ENCODE peak calls at places on chromosomes 3 and 15, in four cellular contexts. D, M, S and I are unnamed samples.

GRCh38 chr3:33152363-33153360 is 38.8 kb downstream of the CRTAP start:
- DNase-seq in D (no peak), M (no peak), S (no peak), I (no peak)

GRCh38 chr15:94238539-94239118 is 7.3 kb downstream of the MCTP2 start:
- DNase-seq in D (no peak), M (no peak), S (no peak), I (no peak)

GRCh38 chr3:40623567-40623966 is 98.8 kb downstream of the ZNF621 start:
- DNase-seq in D (no peak), M (no peak), S (no peak), I (no peak)

GRCh38 chr15:81536296-81536695 is 162.3 kb upstream of the TMC3 start:
- DNase-seq in D (no peak), M (no peak), S (no peak), I (no peak)

GRCh38 chr3:45792036-45792435 is 4.3 kb downstream of the SLC6A20 start:
- DNase-seq in D (no peak), M (no peak), S (no peak), I (no peak)

GRCh38 chr3:171541181-171541580 is 81.0 kb upstream of the TNIK start:
- DNase-seq in D (no peak), M (no peak), S (no peak), I (no peak)

GRCh38 chr15:94403246-94403824 is 172.0 kb downstream of the MCTP2 start:
- DNase-seq in D (no peak), M (no peak), S (no peak), I (no peak)

GRCh38 chr15:62873203-62873602 is 169.3 kb upstream of the TPM1 start:
- DNase-seq in D (peak; percentile 37), M (no peak), S (no peak), I (no peak)

GRCh38 chr15:41983221-41983620 is 10.9 kb upstream of the EHD4 start:
- DNase-seq in D (no peak), M (no peak), S (no peak), I (no peak)

GRCh38 chr15:84873997-84874396 is 10.5 kb upstream of the SLC28A1 start:
- DNase-seq in D (no peak), M (no peak), S (no peak), I (no peak)

GRCh38 chr3:140103986-140104645 is 169.1 kb downstream of the CLSTN2 start:
- DNase-seq in D (no peak), M (peak; percentile 32), S (no peak), I (no peak)

GRCh38 chr15:42094512-42094963 is at the start of gene PLA2G4D:
- DNase-seq in D (no peak), M (peak; percentile 61), S (peak; percentile 56), I (no peak)

GRCh38 chr3:9747267-9747666 is 2.5 kb upstream of the OGG1 start:
- DNase-seq in D (no peak), M (no peak), S (no peak), I (no peak)

GRCh38 chr3:45038096-45038455 is 12.0 kb downstream of the CLEC3B start:
- DNase-seq in D (no peak), M (no peak), S (no peak), I (no peak)

GRCh38 chr15:57201578-57201977 is 174.7 kb upstream of the CGNL1 start:
- DNase-seq in D (no peak), M (no peak), S (no peak), I (no peak)

GRCh38 chr3:111808439-111808838 is 50.6 kb upstream of the PHLDB2 start:
- DNase-seq in D (no peak), M (no peak), S (no peak), I (peak; percentile 63)

GRCh38 chr3:153145454-153145853 is 16.6 kb upstream of the RAP2B start:
- DNase-seq in D (no peak), M (no peak), S (no peak), I (no peak)

GRCh38 chr3:127831723-127832172 is 9.4 kb upstream of the MGLL start:
- DNase-seq in D (peak; percentile 82), M (peak; percentile 50), S (peak; percentile 65), I (peak; percentile 65)

GRCh38 chr3:99755831-99756230 is 61.8 kb upstream of the CMSS1 start:
- DNase-seq in D (no peak), M (no peak), S (no peak), I (no peak)

GRCh38 chr3:127534161-127534451 is 56.4 kb downstream of the TPRA1 start:
- DNase-seq in D (no peak), M (no peak), S (no peak), I (no peak)

GRCh38 chr15:84816694-84817460 is at the start of gene ALPK3:
- DNase-seq in D (peak; percentile 85), M (peak; percentile 83), S (peak; percentile 77), I (peak; percentile 54)

GRCh38 chr3:172840913-172841312 is 90.4 kb downstream of the ECT2 start:
- DNase-seq in D (no peak), M (no peak), S (no peak), I (no peak)

GRCh38 chr3:46695177-46695961 is 1.9 kb upstream of the ALS2CL start:
- DNase-seq in D (peak; percentile 78), M (peak; percentile 85), S (peak; percentile 84), I (peak; percentile 41)

GRCh38 chr3:186340211-186340610 is 21.8 kb downstream of the DGKG start:
- DNase-seq in D (no peak), M (no peak), S (no peak), I (no peak)

GRCh38 chr3:49346797-49347251 is 7.0 kb upstream of the USP4 start:
- DNase-seq in D (no peak), M (no peak), S (no peak), I (no peak)

GRCh38 chr3:149815318-149815717 is 2.3 kb downstream of the RNF13 start:
- DNase-seq in D (no peak), M (no peak), S (no peak), I (no peak)

GRCh38 chr3:81300324-81300927 is 461.0 kb downstream of the GBE1 start:
- DNase-seq in D (no peak), M (no peak), S (no peak), I (no peak)

GRCh38 chr3:66712210-66712609 is 211.4 kb upstream of the LRIG1 start:
- DNase-seq in D (no peak), M (no peak), S (no peak), I (no peak)

GRCh38 chr3:171862993-171863521 is 19.9 kb downstream of the TMEM212 start:
- DNase-seq in D (no peak), M (no peak), S (no peak), I (peak; percentile 57)

DNA sequence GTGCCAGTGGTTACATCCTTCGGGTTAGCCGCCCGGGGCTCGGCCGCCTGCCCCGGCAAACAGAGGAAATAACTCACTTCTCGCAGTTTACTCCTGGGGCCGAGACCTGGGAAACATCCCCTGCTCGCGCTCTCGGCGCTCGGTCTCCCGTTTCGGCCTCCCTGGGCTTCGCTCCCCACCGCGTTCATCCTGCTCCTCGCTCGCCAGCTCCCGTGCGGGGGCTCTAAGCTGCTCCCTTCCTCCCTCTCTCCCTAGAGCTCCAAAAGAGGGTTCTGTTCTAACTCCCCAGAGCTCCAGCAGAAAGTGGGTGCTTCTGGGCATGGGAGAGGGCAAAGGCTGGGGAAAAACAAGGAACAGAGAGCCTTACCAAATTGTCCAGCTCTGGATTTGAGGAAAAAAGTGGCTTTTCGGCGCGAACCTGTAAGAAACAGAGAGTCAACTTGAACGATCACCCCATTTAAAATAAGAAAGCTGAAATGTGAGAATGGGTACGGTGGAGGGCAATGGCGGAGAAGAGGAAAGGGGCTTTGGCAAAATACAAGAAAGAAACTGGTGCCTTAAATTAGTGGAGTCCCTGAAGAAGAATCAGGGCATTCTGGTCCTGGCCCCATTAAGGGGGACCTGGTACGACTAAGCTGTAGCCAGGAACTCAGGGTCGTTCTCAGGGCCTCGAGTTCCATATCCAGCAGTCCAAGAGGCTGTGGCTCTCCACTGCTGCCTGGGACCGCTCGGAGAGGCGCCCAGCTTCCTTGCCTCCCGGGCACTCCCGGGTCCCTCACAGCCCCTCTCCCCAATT is 5.0 kb downstream of the MEIS2 start:
- DNase-seq in D (peak; percentile 83), M (peak; percentile 78), S (peak; percentile 92), I (no peak)
- H3K79me2 ChIP-seq in D (no peaks in the 10 kb centered on the region), M (no peaks in the 10 kb centered on the region), S (no peaks in the 10 kb centered on the region), I (peaks cover 18% of the 10 kb centered on the region)

GRCh38 chr15:68986292-68986691 is 28.2 kb upstream of the NOX5 start:
- DNase-seq in D (no peak), M (no peak), S (no peak), I (no peak)

GRCh38 chr15:68989876-68990754 is 24.4 kb upstream of the NOX5 start:
- DNase-seq in D (no peak), M (no peak), S (no peak), I (no peak)

GRCh38 chr15:68984589-68984988 is 29.9 kb upstream of the NOX5 start:
- DNase-seq in D (no peak), M (no peak), S (no peak), I (no peak)

GRCh38 chr15:68985361-68985891 is 29.1 kb upstream of the NOX5 start:
- DNase-seq in D (no peak), M (no peak), S (no peak), I (no peak)

DNA sequence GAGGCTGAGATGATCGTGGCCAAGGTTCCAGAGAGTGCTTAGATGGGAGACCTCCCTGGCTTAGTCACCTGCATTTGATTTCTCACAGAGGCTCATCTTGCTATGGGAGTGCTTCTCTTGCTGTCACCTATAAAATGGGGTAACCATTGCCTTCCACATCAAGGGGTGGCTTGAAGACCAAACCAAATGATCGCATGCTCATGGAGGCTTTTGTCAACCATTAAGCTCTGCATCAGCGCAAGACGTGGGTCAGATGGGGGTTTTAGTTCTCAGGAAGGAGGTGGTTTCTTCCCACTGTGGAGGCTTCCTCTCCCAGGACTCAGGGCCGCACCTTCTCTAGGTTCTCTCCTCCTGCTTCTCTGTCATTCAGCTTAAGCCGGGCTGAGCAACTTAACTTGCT is 27.4 kb upstream of the NOX5 start:
- DNase-seq in D (no peak), M (no peak), S (no peak), I (no peak)
- H2AK5ac ChIP-seq in D (no peak overlapping the region), M (no peak overlapping the region), S (no peak overlapping the region), I (no peak overlapping the region)

DNA sequence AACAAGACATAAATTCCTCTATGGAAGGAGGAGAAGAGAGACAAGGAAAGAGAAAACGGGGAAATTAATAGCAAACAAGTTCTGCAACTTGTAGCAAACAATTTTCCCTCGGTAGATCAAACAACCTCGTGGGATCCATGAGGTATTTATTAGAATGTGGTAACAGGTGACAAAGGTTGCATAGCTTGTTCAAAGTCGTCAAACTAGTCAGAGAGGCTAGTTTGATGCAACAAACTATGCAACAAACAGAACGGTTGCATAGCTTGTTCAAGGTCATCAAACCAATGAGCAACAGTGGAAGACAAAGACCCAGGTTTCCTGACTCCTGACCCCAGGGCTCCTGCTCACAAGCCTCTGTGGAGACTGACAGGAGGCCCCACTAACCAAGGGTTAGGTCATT is 20.7 kb downstream of the MB21D2 start:
- DNase-seq in D (no peak), M (no peak), S (no peak), I (peak; percentile 95)
- H3K79me2 ChIP-seq in D (peaks cover 88% of the 10 kb centered on the region), M (peaks cover 58% of the 10 kb centered on the region), S (peaks cover 31% of the 10 kb centered on the region), I (peaks cover 1% of the 10 kb centered on the region)

GRCh38 chr3:124276163-124276862 is 284.4 kb upstream of the ROPN1 start:
- DNase-seq in D (no peak), M (no peak), S (no peak), I (no peak)

GRCh38 chr3:124275421-124275820 is 283.5 kb upstream of the ROPN1 start:
- DNase-seq in D (no peak), M (no peak), S (no peak), I (no peak)

GRCh38 chr3:124269619-124270018 is 277.7 kb upstream of the ROPN1 start:
- DNase-seq in D (no peak), M (peak; percentile 33), S (no peak), I (no peak)

GRCh38 chr3:124273651-124274050 is 281.7 kb upstream of the ROPN1 start:
- DNase-seq in D (no peak), M (no peak), S (no peak), I (no peak)

GRCh38 chr3:124272611-124273151 is 280.8 kb upstream of the ROPN1 start:
- DNase-seq in D (no peak), M (no peak), S (no peak), I (no peak)
- H2AK5ac ChIP-seq in D (no peak overlapping the region), M (no peak overlapping the region), S (no peak overlapping the region), I (no peak overlapping the region)